ENCODE peak calls at places on chromosome 17, in nine cellular contexts. T, X, L, G, N, V, B, Q and J are unnamed samples.

GRCh38 chr17:17580662-17581470 is 10.6 kb downstream of the PEMT start:
- DNase-seq in T (no peak), X (no peak), L (no peak), G (no peak), N (no peak), V (no peak), B (no peak), Q (peak), J (no peak)

GRCh38 chr17:50865060-50865867 is 890 bp downstream of the TOB1 start:
- DNase-seq in T (no peak), X (peak), L (peak), G (peak), N (peak), V (peak), B (peak), Q (peak), J (peak)

GRCh38 chr17:78875738-78876597 is 27.0 kb downstream of the CEP295NL start:
- DNase-seq in T (no peak), X (no peak), L (no peak), G (no peak), N (no peak), V (no peak), B (no peak), Q (peak), J (no peak)

GRCh38 chr17:1648582-1649115 is 1.0 kb downstream of the RILP start:
- DNase-seq in T (peak), X (peak), L (peak), G (peak), N (peak), V (peak), B (peak), Q (peak), J (peak)

GRCh38 chr17:34669511-34669910 is 90.1 kb downstream of the TMEM132E start:
- DNase-seq in T (no peak), X (no peak), L (no peak), G (no peak), N (no peak), V (no peak), B (no peak), Q (no peak), J (no peak)

GRCh38 chr17:66322764-66323163 is 20.4 kb downstream of the PRKCA start:
- DNase-seq in T (no peak), X (no peak), L (no peak), G (no peak), N (no peak), V (no peak), B (no peak), Q (no peak), J (no peak)

GRCh38 chr17:6323626-6324356 is 111.1 kb downstream of the AIPL1 start:
- DNase-seq in T (no peak), X (no peak), L (peak), G (no peak), N (no peak), V (no peak), B (no peak), Q (no peak), J (no peak)

GRCh38 chr17:55426851-55427586 is 5.4 kb upstream of the MMD start:
- DNase-seq in T (no peak), X (no peak), L (no peak), G (peak), N (no peak), V (no peak), B (no peak), Q (peak), J (no peak)

GRCh38 chr17:4759776-4760236 is 11.9 kb upstream of the TM4SF5 start:
- DNase-seq in T (no peak), X (no peak), L (no peak), G (no peak), N (no peak), V (no peak), B (no peak), Q (no peak), J (no peak)

GRCh38 chr17:54694287-54694887 is 206.3 kb upstream of the TOM1L1 start:
- DNase-seq in T (no peak), X (no peak), L (no peak), G (no peak), N (no peak), V (no peak), B (no peak), Q (no peak), J (no peak)

GRCh38 chr17:49278076-49278475 is 47.5 kb upstream of the PHOSPHO1 start:
- DNase-seq in T (no peak), X (no peak), L (no peak), G (no peak), N (no peak), V (no peak), B (no peak), Q (no peak), J (no peak)

GRCh38 chr17:19755392-19755791 is 7.3 kb upstream of the ALDH3A1 start:
- DNase-seq in T (no peak), X (no peak), L (no peak), G (no peak), N (no peak), V (no peak), B (no peak), Q (no peak), J (no peak)

GRCh38 chr17:10754109-10754508 is 24.3 kb upstream of the TMEM220 start:
- DNase-seq in T (no peak), X (peak), L (peak), G (peak), N (no peak), V (no peak), B (peak), Q (peak), J (no peak)

GRCh38 chr17:39808409-39808997 is 55.6 kb downstream of the IKZF3 start:
- DNase-seq in T (no peak), X (no peak), L (no peak), G (no peak), N (no peak), V (no peak), B (peak), Q (no peak), J (no peak)

GRCh38 chr17:12116143-12116542 is 95.5 kb downstream of the MAP2K4 start:
- DNase-seq in T (no peak), X (no peak), L (no peak), G (no peak), N (no peak), V (no peak), B (no peak), Q (peak), J (no peak)

GRCh38 chr17:22467720-22468119 is 775.4 kb downstream of the KCNJ18 start:
- DNase-seq in T (no peak), X (no peak), L (no peak), G (no peak), N (no peak), V (no peak), B (no peak), Q (no peak), J (no peak)